ENCODE peak calls at places on chromosome 22, in seven cellular contexts. I, H, R, O, G, Q and E are unnamed samples.
A peak's percentile ranks its signal among the peaks of the same experiment; 100 is the strongest.

GRCh38 chr22:27687984-27688545 is 113.5 kb downstream of the MN1 start:
- DNase-seq in R (no peak), I (peak; percentile 40), Q (no peak), G (peak; percentile 59), O (no peak), H (no peak), E (no peak)

GRCh38 chr22:50702821-50703725 is 30.4 kb downstream of the SHANK3 start:
- DNase-seq in I (no peak), Q (no peak), G (no peak), O (no peak), H (no peak), R (no peak), E (no peak)

GRCh38 chr22:42214625-42215415 is 55.6 kb downstream of the TCF20 start:
- DNase-seq in Q (no peak), G (no peak), I (no peak), R (no peak), H (no peak), O (no peak), E (peak; percentile 71)

GRCh38 chr22:48097723-48098122 is 1335.3 kb downstream of the TBC1D22A start:
- DNase-seq in I (no peak), R (no peak), G (no peak), H (no peak), O (no peak), Q (peak; percentile 74), E (no peak)

GRCh38 chr22:47175761-47176359 is 413.4 kb downstream of the TBC1D22A start:
- DNase-seq in I (no peak), Q (no peak), G (no peak), O (no peak), R (no peak), H (no peak), E (no peak)

GRCh38 chr22:47035443-47035881 is 273.0 kb downstream of the TBC1D22A start:
- DNase-seq in O (no peak), I (peak; percentile 24), Q (no peak), G (no peak), H (no peak), R (no peak), E (no peak)

GRCh38 chr22:48785792-48786678 is 1041.6 kb downstream of the BRD1 start:
- DNase-seq in H (no peak), G (no peak), O (no peak), R (no peak), Q (no peak), I (no peak), E (no peak)

GRCh38 chr22:42397332-42398246 is 34.6 kb downstream of the NFAM1 start:
- DNase-seq in R (no peak), H (no peak), I (no peak), G (no peak), O (no peak), Q (no peak), E (no peak)

GRCh38 chr22:50064453-50064852 is 6.4 kb upstream of the TTLL8 start:
- DNase-seq in Q (no peak), I (no peak), H (no peak), R (no peak), G (no peak), O (no peak), E (no peak)

GRCh38 chr22:48576333-48577013 is 1251.2 kb downstream of the BRD1 start:
- DNase-seq in I (peak; percentile 23), Q (no peak), H (peak; percentile 67), G (peak; percentile 32), O (no peak), R (no peak), E (peak; percentile 88)

GRCh38 chr22:20533879-20534265 is 26.5 kb downstream of the MED15 start:
- DNase-seq in Q (no peak), H (no peak), R (no peak), G (no peak), O (no peak), I (peak; percentile 23), E (no peak)

GRCh38 chr22:29215012-29215860 is 9.5 kb downstream of the EMID1 start:
- DNase-seq in G (no peak), H (no peak), Q (no peak), R (no peak), O (no peak), I (no peak), E (no peak)

GRCh38 chr22:47676685-47677084 is 914.2 kb downstream of the TBC1D22A start:
- DNase-seq in G (no peak), I (no peak), O (no peak), R (no peak), Q (no peak), H (no peak), E (no peak)

GRCh38 chr22:50713571-50714056 is 24.4 kb upstream of the ACR start:
- DNase-seq in Q (no peak), R (no peak), H (no peak), G (no peak), I (no peak), O (no peak), E (no peak)

GRCh38 chr22:46754110-46754799 is 8.2 kb upstream of the TBC1D22A start:
- DNase-seq in H (peak; percentile 89), I (peak; percentile 100), O (peak; percentile 91), Q (no peak), G (no peak), R (peak; percentile 90), E (no peak)

GRCh38 chr22:46024136-46024840 is 47.3 kb upstream of the WNT7B start:
- DNase-seq in H (no peak), R (no peak), I (no peak), Q (no peak), O (no peak), G (no peak), E (no peak)

GRCh38 chr22:48902983-48903650 is 924.6 kb downstream of the BRD1 start:
- DNase-seq in O (no peak), G (no peak), R (no peak), I (no peak), H (no peak), Q (no peak), E (no peak)

GRCh38 chr22:42283288-42284229 is 13.1 kb upstream of the TCF20 start:
- DNase-seq in H (peak; percentile 76), G (no peak), O (no peak), R (no peak), I (peak; percentile 58), Q (no peak), E (peak; percentile 87)

GRCh38 chr22:45769569-45770210 is 98.1 kb downstream of the ATXN10 start:
- DNase-seq in I (peak; percentile 19), H (no peak), G (no peak), Q (peak; percentile 48), O (no peak), R (no peak), E (no peak)

GRCh38 chr22:50548046-50548912 is 2.6 kb downstream of the KLHDC7B start:
- DNase-seq in Q (no peak), O (no peak), G (no peak), H (no peak), R (no peak), I (peak; percentile 45), E (no peak)

GRCh38 chr22:50498322-50498861 is 9.1 kb downstream of the LMF2 start:
- DNase-seq in I (peak; percentile 79), H (peak; percentile 83), G (peak; percentile 91), Q (peak; percentile 66), O (peak; percentile 63), R (peak; percentile 44), E (peak; percentile 86)

GRCh38 chr22:40594924-40595323 is 41.6 kb downstream of the MRTFA start:
- DNase-seq in O (no peak), H (no peak), G (no peak), I (no peak), R (no peak), Q (no peak), E (no peak)

GRCh38 chr22:20433686-20434241 is 3.9 kb downstream of the SCARF2 start:
- DNase-seq in H (no peak), R (no peak), G (no peak), O (no peak), I (no peak), Q (no peak), E (no peak)

GRCh38 chr22:28600546-28601143 is 79.0 kb downstream of the TTC28 start:
- DNase-seq in I (peak; percentile 76), Q (peak; percentile 70), O (peak; percentile 70), G (peak; percentile 78), H (peak; percentile 73), R (peak; percentile 24), E (peak; percentile 59)

DNA sequence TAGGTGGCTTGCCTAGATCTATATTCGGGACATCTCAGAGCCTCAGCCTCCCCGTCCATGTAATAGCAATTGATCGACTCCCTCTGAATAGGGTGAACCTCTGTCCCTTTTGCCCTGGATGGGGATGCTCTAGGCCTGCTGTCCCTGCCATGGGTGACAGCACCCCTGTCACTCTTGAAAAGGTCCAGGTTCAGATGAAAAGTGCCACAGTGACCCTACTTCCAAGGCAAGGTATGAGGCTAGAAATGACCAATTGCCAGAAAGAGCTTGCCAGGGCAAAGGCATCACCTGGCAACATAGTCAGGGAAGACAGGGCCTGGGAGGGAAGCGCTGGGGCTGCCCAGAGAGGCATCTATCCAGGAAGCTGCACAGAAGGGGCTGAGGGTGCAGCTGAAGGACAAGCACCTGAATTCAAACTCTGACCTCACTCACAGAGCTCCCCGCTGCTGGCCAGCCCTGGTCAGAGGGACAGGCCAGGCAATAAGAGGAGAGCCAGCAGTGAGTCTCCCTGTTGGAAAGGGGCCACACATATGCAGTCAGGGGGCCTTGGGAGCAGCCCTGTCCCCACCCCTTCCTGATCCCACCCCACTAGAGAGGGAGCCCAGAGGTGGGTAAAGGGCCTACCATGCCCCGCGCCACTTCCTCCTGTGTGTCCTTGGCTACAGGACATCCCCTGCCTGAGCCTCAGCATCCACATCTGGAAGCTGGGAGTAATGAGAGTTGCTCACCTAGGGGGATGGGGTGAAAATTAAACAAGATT is 9.0 kb upstream of the APOBEC3A start:
- DNase-seq in O (no peak), G (no peak), I (no peak), Q (no peak), H (no peak), R (no peak), E (peak; percentile 1)
- H3K4me1 ChIP-seq in O (no peaks in the 10 kb centered on the region), G (no peaks in the 10 kb centered on the region), I (no peaks in the 10 kb centered on the region), Q (peaks cover 5% of the 10 kb centered on the region), H (peaks cover 6% of the 10 kb centered on the region), R (peaks cover 5% of the 10 kb centered on the region), E (peaks cover 14% of the 10 kb centered on the region)

GRCh38 chr22:25853078-25853477 is 111.1 kb downstream of the MYO18B start:
- DNase-seq in I (peak; percentile 45), H (no peak), G (no peak), O (no peak), Q (no peak), R (no peak), E (no peak)
- H3K4me2 ChIP-seq in I (no peak overlapping the region), H (no peak overlapping the region), G (no peak overlapping the region), O (no peak overlapping the region), Q (no peak overlapping the region), R (no peak overlapping the region), E (no peak overlapping the region)

DNA sequence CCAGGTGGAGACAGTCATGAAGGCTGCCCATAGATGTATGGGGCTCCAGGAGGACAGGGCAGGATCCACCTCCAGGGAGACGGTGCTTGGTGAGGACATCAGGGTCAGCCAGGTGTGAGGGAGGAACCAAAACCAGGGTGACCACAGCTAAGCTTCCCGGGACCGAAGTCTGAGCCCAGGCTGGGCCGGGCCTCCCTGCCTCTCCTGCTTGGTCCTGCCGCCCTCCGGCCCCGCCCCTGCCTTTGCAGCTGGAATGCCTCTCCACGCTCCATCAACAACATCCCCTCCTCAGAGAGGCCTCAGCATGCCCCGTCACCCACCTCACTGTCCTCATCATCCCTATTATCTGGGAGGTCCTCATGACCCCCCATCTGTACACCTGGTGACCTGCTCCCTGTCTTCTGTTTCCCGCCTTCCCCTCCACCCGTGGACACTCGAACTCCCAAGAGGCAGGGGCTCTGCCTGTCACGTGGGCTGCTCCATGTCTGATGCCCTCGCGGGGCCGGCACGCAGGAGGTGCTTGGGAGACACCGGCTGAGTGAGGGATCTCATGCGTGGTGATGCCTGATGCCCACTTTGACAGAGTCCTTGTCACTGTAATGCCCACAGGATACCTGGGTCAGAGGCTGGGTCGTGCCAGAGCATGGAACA is 59.4 kb downstream of the RTL6 start:
- DNase-seq in O (no peak), G (no peak), R (no peak), H (no peak), I (no peak), Q (no peak), E (no peak)
- TF ChIP-seq EZH2phosphoT487 in O (no peak), G (no peak), R (no peak), H (no peak), I (no peak), Q (no peak), E (no peak)

GRCh38 chr22:21591695-21592094 is 24.2 kb downstream of the UBE2L3 start:
- DNase-seq in O (peak; percentile 26), R (no peak), I (no peak), G (no peak), H (no peak), Q (no peak), E (no peak)
- H3K4me1 ChIP-seq in O (peaks cover 5% of the 10 kb centered on the region), R (no peaks in the 10 kb centered on the region), I (no peaks in the 10 kb centered on the region), G (no peaks in the 10 kb centered on the region), H (no peaks in the 10 kb centered on the region), Q (peaks cover 13% of the 10 kb centered on the region), E (no peaks in the 10 kb centered on the region)